ENCODE peak calls at places on chromosome 2, in four cellular contexts. One of them, this sample, is unnamed.

GRCh38 chr2:134325696-134326095 is 71.8 kb downstream of the MGAT5 start:
- DNase-seq in activated CD4-positive, alpha-beta T cell treated with anti-CD3 and anti-CD28 coated beads, Interleukin-2, amount 50 U/mL, for 48 hours: no peak
- DNase-seq in stimulated activated CD8-positive, alpha-beta memory T cell treated with anti-CD3 and anti-CD28 coated beads, Interleukin-15, amount 100 ng/mL, for 24 hours: no peak
- DNase-seq in endothelial cell: no peak
- DNase-seq in this sample: no peak

GRCh38 chr2:206887705-206888104 is 51.6 kb upstream of the CPO start:
- DNase-seq in activated CD4-positive, alpha-beta T cell treated with anti-CD3 and anti-CD28 coated beads, Interleukin-2, amount 50 U/mL, for 48 hours: no peak
- DNase-seq in stimulated activated CD8-positive, alpha-beta memory T cell treated with anti-CD3 and anti-CD28 coated beads, Interleukin-15, amount 100 ng/mL, for 24 hours: no peak
- DNase-seq in endothelial cell: no peak
- DNase-seq in this sample: no peak

GRCh38 chr2:25505630-25506029 is 163.9 kb upstream of the DNMT3A start:
- DNase-seq in activated CD4-positive, alpha-beta T cell treated with anti-CD3 and anti-CD28 coated beads, Interleukin-2, amount 50 U/mL, for 48 hours: no peak
- DNase-seq in stimulated activated CD8-positive, alpha-beta memory T cell treated with anti-CD3 and anti-CD28 coated beads, Interleukin-15, amount 100 ng/mL, for 24 hours: no peak
- DNase-seq in endothelial cell: no peak
- DNase-seq in this sample: no peak

GRCh38 chr2:9753276-9753600 is 90.0 kb upstream of the TAF1B start:
- DNase-seq in activated CD4-positive, alpha-beta T cell treated with anti-CD3 and anti-CD28 coated beads, Interleukin-2, amount 50 U/mL, for 48 hours: peak
- DNase-seq in stimulated activated CD8-positive, alpha-beta memory T cell treated with anti-CD3 and anti-CD28 coated beads, Interleukin-15, amount 100 ng/mL, for 24 hours: no peak
- DNase-seq in endothelial cell: no peak
- DNase-seq in this sample: peak

GRCh38 chr2:189082576-189082975 is 97.0 kb downstream of the COL5A2 start:
- DNase-seq in activated CD4-positive, alpha-beta T cell treated with anti-CD3 and anti-CD28 coated beads, Interleukin-2, amount 50 U/mL, for 48 hours: no peak
- DNase-seq in stimulated activated CD8-positive, alpha-beta memory T cell treated with anti-CD3 and anti-CD28 coated beads, Interleukin-15, amount 100 ng/mL, for 24 hours: no peak
- DNase-seq in endothelial cell: no peak
- DNase-seq in this sample: no peak

GRCh38 chr2:222733846-222734689 is 62.6 kb downstream of the MOGAT1 start:
- DNase-seq in activated CD4-positive, alpha-beta T cell treated with anti-CD3 and anti-CD28 coated beads, Interleukin-2, amount 50 U/mL, for 48 hours: no peak
- DNase-seq in stimulated activated CD8-positive, alpha-beta memory T cell treated with anti-CD3 and anti-CD28 coated beads, Interleukin-15, amount 100 ng/mL, for 24 hours: no peak
- DNase-seq in endothelial cell: no peak
- DNase-seq in this sample: no peak

GRCh38 chr2:8268172-8268783 is 413.6 kb upstream of the ID2 start:
- DNase-seq in activated CD4-positive, alpha-beta T cell treated with anti-CD3 and anti-CD28 coated beads, Interleukin-2, amount 50 U/mL, for 48 hours: no peak
- DNase-seq in stimulated activated CD8-positive, alpha-beta memory T cell treated with anti-CD3 and anti-CD28 coated beads, Interleukin-15, amount 100 ng/mL, for 24 hours: no peak
- DNase-seq in endothelial cell: no peak
- DNase-seq in this sample: no peak

GRCh38 chr2:196925768-196926561 is 542 bp downstream of the PGAP1 start:
- DNase-seq in activated CD4-positive, alpha-beta T cell treated with anti-CD3 and anti-CD28 coated beads, Interleukin-2, amount 50 U/mL, for 48 hours: peak
- DNase-seq in stimulated activated CD8-positive, alpha-beta memory T cell treated with anti-CD3 and anti-CD28 coated beads, Interleukin-15, amount 100 ng/mL, for 24 hours: no peak
- DNase-seq in endothelial cell: peak
- DNase-seq in this sample: no peak

GRCh38 chr2:67374481-67374880 is 22.7 kb upstream of the ETAA1 start:
- DNase-seq in activated CD4-positive, alpha-beta T cell treated with anti-CD3 and anti-CD28 coated beads, Interleukin-2, amount 50 U/mL, for 48 hours: no peak
- DNase-seq in stimulated activated CD8-positive, alpha-beta memory T cell treated with anti-CD3 and anti-CD28 coated beads, Interleukin-15, amount 100 ng/mL, for 24 hours: no peak
- DNase-seq in endothelial cell: no peak
- DNase-seq in this sample: no peak

GRCh38 chr2:173966274-173967098 is 1.3 kb upstream of the SP3 start:
- DNase-seq in activated CD4-positive, alpha-beta T cell treated with anti-CD3 and anti-CD28 coated beads, Interleukin-2, amount 50 U/mL, for 48 hours: no peak
- DNase-seq in stimulated activated CD8-positive, alpha-beta memory T cell treated with anti-CD3 and anti-CD28 coated beads, Interleukin-15, amount 100 ng/mL, for 24 hours: no peak
- DNase-seq in endothelial cell: no peak
- DNase-seq in this sample: no peak

GRCh38 chr2:186546842-186547241 is 43.0 kb upstream of the ITGAV start:
- DNase-seq in activated CD4-positive, alpha-beta T cell treated with anti-CD3 and anti-CD28 coated beads, Interleukin-2, amount 50 U/mL, for 48 hours: no peak
- DNase-seq in stimulated activated CD8-positive, alpha-beta memory T cell treated with anti-CD3 and anti-CD28 coated beads, Interleukin-15, amount 100 ng/mL, for 24 hours: no peak
- DNase-seq in endothelial cell: no peak
- DNase-seq in this sample: no peak

GRCh38 chr2:234611209-234611608 is 114.3 kb upstream of the ARL4C start:
- DNase-seq in activated CD4-positive, alpha-beta T cell treated with anti-CD3 and anti-CD28 coated beads, Interleukin-2, amount 50 U/mL, for 48 hours: no peak
- DNase-seq in stimulated activated CD8-positive, alpha-beta memory T cell treated with anti-CD3 and anti-CD28 coated beads, Interleukin-15, amount 100 ng/mL, for 24 hours: no peak
- DNase-seq in endothelial cell: no peak
- DNase-seq in this sample: no peak

GRCh38 chr2:200416878-200417277 is 93.0 kb downstream of the KCTD18 start:
- DNase-seq in activated CD4-positive, alpha-beta T cell treated with anti-CD3 and anti-CD28 coated beads, Interleukin-2, amount 50 U/mL, for 48 hours: no peak
- DNase-seq in stimulated activated CD8-positive, alpha-beta memory T cell treated with anti-CD3 and anti-CD28 coated beads, Interleukin-15, amount 100 ng/mL, for 24 hours: no peak
- DNase-seq in endothelial cell: no peak
- DNase-seq in this sample: no peak

GRCh38 chr2:36770542-36771287 is 74.2 kb downstream of the VIT start:
- DNase-seq in activated CD4-positive, alpha-beta T cell treated with anti-CD3 and anti-CD28 coated beads, Interleukin-2, amount 50 U/mL, for 48 hours: peak
- DNase-seq in stimulated activated CD8-positive, alpha-beta memory T cell treated with anti-CD3 and anti-CD28 coated beads, Interleukin-15, amount 100 ng/mL, for 24 hours: no peak
- DNase-seq in endothelial cell: peak
- DNase-seq in this sample: no peak

GRCh38 chr2:241288489-241288888 is 27.0 kb downstream of the HDLBP start:
- DNase-seq in activated CD4-positive, alpha-beta T cell treated with anti-CD3 and anti-CD28 coated beads, Interleukin-2, amount 50 U/mL, for 48 hours: no peak
- DNase-seq in stimulated activated CD8-positive, alpha-beta memory T cell treated with anti-CD3 and anti-CD28 coated beads, Interleukin-15, amount 100 ng/mL, for 24 hours: no peak
- DNase-seq in endothelial cell: no peak
- DNase-seq in this sample: no peak

GRCh38 chr2:12882393-12882792 is 165.7 kb downstream of the TRIB2 start:
- DNase-seq in activated CD4-positive, alpha-beta T cell treated with anti-CD3 and anti-CD28 coated beads, Interleukin-2, amount 50 U/mL, for 48 hours: no peak
- DNase-seq in stimulated activated CD8-positive, alpha-beta memory T cell treated with anti-CD3 and anti-CD28 coated beads, Interleukin-15, amount 100 ng/mL, for 24 hours: no peak
- DNase-seq in endothelial cell: no peak
- DNase-seq in this sample: no peak

GRCh38 chr2:197248001-197248401 is 62.6 kb downstream of the ANKRD44 start:
- DNase-seq in activated CD4-positive, alpha-beta T cell treated with anti-CD3 and anti-CD28 coated beads, Interleukin-2, amount 50 U/mL, for 48 hours: no peak
- DNase-seq in stimulated activated CD8-positive, alpha-beta memory T cell treated with anti-CD3 and anti-CD28 coated beads, Interleukin-15, amount 100 ng/mL, for 24 hours: no peak
- DNase-seq in endothelial cell: no peak
- DNase-seq in this sample: no peak

GRCh38 chr2:191359186-191359585 is 114.0 kb downstream of the MYO1B start:
- DNase-seq in activated CD4-positive, alpha-beta T cell treated with anti-CD3 and anti-CD28 coated beads, Interleukin-2, amount 50 U/mL, for 48 hours: no peak
- DNase-seq in stimulated activated CD8-positive, alpha-beta memory T cell treated with anti-CD3 and anti-CD28 coated beads, Interleukin-15, amount 100 ng/mL, for 24 hours: no peak
- DNase-seq in endothelial cell: no peak
- DNase-seq in this sample: no peak

GRCh38 chr2:241267249-241268067 is 48.0 kb downstream of the HDLBP start:
- DNase-seq in activated CD4-positive, alpha-beta T cell treated with anti-CD3 and anti-CD28 coated beads, Interleukin-2, amount 50 U/mL, for 48 hours: no peak
- DNase-seq in stimulated activated CD8-positive, alpha-beta memory T cell treated with anti-CD3 and anti-CD28 coated beads, Interleukin-15, amount 100 ng/mL, for 24 hours: no peak
- DNase-seq in endothelial cell: no peak
- DNase-seq in this sample: no peak

GRCh38 chr2:70767699-70768584 is at the start of gene ADD2:
- DNase-seq in activated CD4-positive, alpha-beta T cell treated with anti-CD3 and anti-CD28 coated beads, Interleukin-2, amount 50 U/mL, for 48 hours: peak
- DNase-seq in stimulated activated CD8-positive, alpha-beta memory T cell treated with anti-CD3 and anti-CD28 coated beads, Interleukin-15, amount 100 ng/mL, for 24 hours: peak
- DNase-seq in endothelial cell: peak
- DNase-seq in this sample: no peak

GRCh38 chr2:23430263-23430662 is 45.3 kb downstream of the KLHL29 start:
- DNase-seq in activated CD4-positive, alpha-beta T cell treated with anti-CD3 and anti-CD28 coated beads, Interleukin-2, amount 50 U/mL, for 48 hours: no peak
- DNase-seq in stimulated activated CD8-positive, alpha-beta memory T cell treated with anti-CD3 and anti-CD28 coated beads, Interleukin-15, amount 100 ng/mL, for 24 hours: no peak
- DNase-seq in endothelial cell: no peak
- DNase-seq in this sample: no peak

GRCh38 chr2:11421863-11422490 is 44.0 kb downstream of the E2F6 start:
- DNase-seq in activated CD4-positive, alpha-beta T cell treated with anti-CD3 and anti-CD28 coated beads, Interleukin-2, amount 50 U/mL, for 48 hours: no peak
- DNase-seq in stimulated activated CD8-positive, alpha-beta memory T cell treated with anti-CD3 and anti-CD28 coated beads, Interleukin-15, amount 100 ng/mL, for 24 hours: no peak
- DNase-seq in endothelial cell: no peak
- DNase-seq in this sample: no peak

This sample was measured in thoracic aorta.